ENCODE peak calls at places on chromosomes 12 and 14, in four cellular contexts. U, Q, B and O are unnamed samples.

GRCh38 chr12:42238240-42239140 is at the start of gene YAF2:
- DNase-seq in U (peak), B (peak), Q (peak), O (peak)

GRCh38 chr14:100606687-100607610 is 19.7 kb upstream of the BEGAIN start:
- DNase-seq in U (no peak), B (no peak), Q (no peak), O (no peak)

GRCh38 chr14:61101803-61102548 is 120.9 kb downstream of the SLC38A6 start:
- DNase-seq in Q (no peak), U (peak), B (peak), O (no peak)

GRCh38 chr12:113861708-113862312 is 104.3 kb downstream of the RBM19 start:
- DNase-seq in U (no peak), Q (no peak), B (no peak), O (no peak)

GRCh38 chr14:42112108-42112507 is 505.4 kb downstream of the LRFN5 start:
- DNase-seq in B (peak), U (peak), Q (no peak), O (no peak)

GRCh38 chr12:60494249-60494648 is 898.4 kb downstream of the SLC16A7 start:
- DNase-seq in U (peak), B (peak), Q (peak), O (peak)

GRCh38 chr14:49621114-49621881 is 699 bp downstream of the MGAT2 start:
- DNase-seq in B (peak), U (peak), Q (peak), O (peak)

GRCh38 chr12:103495783-103496456 is at the start of gene C12orf42:
- DNase-seq in B (peak), U (peak), Q (peak), O (peak)

GRCh38 chr12:68402422-68402821 is 70.3 kb upstream of the MDM1 start:
- DNase-seq in U (no peak), B (no peak), Q (no peak), O (no peak)

GRCh38 chr12:95116773-95117172 is 43.4 kb upstream of the NR2C1 start:
- DNase-seq in B (peak), U (peak), Q (no peak), O (peak)

GRCh38 chr12:85468356-85469157 is 188.5 kb downstream of the ALX1 start:
- DNase-seq in U (peak), Q (peak), B (peak), O (peak)

GRCh38 chr12:106317406-106318082 is 15.0 kb downstream of the TCP11L2 start:
- DNase-seq in Q (no peak), U (peak), B (peak), O (no peak)

GRCh38 chr14:23569443-23570151 is 2.0 kb upstream of the AP1G2 start:
- DNase-seq in B (peak), U (peak), Q (peak), O (peak)

GRCh38 chr12:27280412-27280811 is 36.3 kb downstream of the STK38L start:
- DNase-seq in U (no peak), Q (no peak), B (no peak), O (no peak)

GRCh38 chr14:81162941-81163340 is 57.8 kb downstream of the GTF2A1 start:
- DNase-seq in Q (no peak), B (peak), U (peak), O (peak)

GRCh38 chr14:50821471-50822464 is 9.2 kb downstream of the NIN start:
- DNase-seq in U (no peak), Q (no peak), B (no peak), O (no peak)

GRCh38 chr12:127559349-127560040 is 707.5 kb upstream of the TMEM132C start:
- DNase-seq in Q (peak), B (peak), U (peak), O (peak)

GRCh38 chr12:122740351-122740750 is 9.7 kb upstream of the HCAR1 start:
- DNase-seq in U (no peak), B (no peak), Q (no peak), O (no peak)

GRCh38 chr12:6124411-6125151 is at the start of gene VWF:
- DNase-seq in Q (no peak), U (no peak), B (peak), O (no peak)

GRCh38 chr12:28063355-28063885 is 90.9 kb upstream of the PTHLH start:
- DNase-seq in Q (no peak), B (no peak), U (peak), O (no peak)

GRCh38 chr14:69325646-69326265 is 65.8 kb downstream of the GALNT16 start:
- DNase-seq in U (peak), B (no peak), Q (peak), O (no peak)

GRCh38 chr14:55699131-55700057 is 119.4 kb downstream of the KTN1 start:
- DNase-seq in B (peak), U (peak), Q (no peak), O (peak)

GRCh38 chr14:66624319-66624937 is 116.5 kb downstream of the GPHN start:
- DNase-seq in Q (peak), B (peak), U (peak), O (peak)

GRCh38 chr12:10140001-10140400 is 10.0 kb upstream of the CLEC7A start:
- DNase-seq in B (peak), U (peak), Q (peak), O (peak)